ENCODE peak calls at places on chromosomes 13 and 19, in eight cellular contexts. J is right cardiac atrium, H is right atrium auricular region, I is right lobe of liver, C is naive B cell, Q is glutamatergic neuron, B is GM04504, T is ecto neural progenitor cell. K is an unnamed sample.

GRCh38 chr13:103839460-103839859 is 773.2 kb upstream of the SLC10A2 start:
- DNase-seq in J (no peak), H (no peak), I (no peak), C (no peak), Q (no peak), B (no peak), T (no peak), K (no peak)

GRCh38 chr13:110303644-110304043 is 3.3 kb downstream of the COL4A1 start:
- DNase-seq in J (no peak), H (peak), I (no peak), C (no peak), Q (no peak), B (no peak), T (no peak), K (no peak)

GRCh38 chr13:87698268-87698667 is 27.1 kb downstream of the SLITRK5 start:
- DNase-seq in J (no peak), H (no peak), I (no peak), C (no peak), Q (no peak), B (no peak), T (no peak), K (no peak)

GRCh38 chr13:51782026-51782710 is 21.8 kb downstream of the DHRS12 start:
- DNase-seq in J (no peak), H (no peak), I (no peak), C (no peak), Q (no peak), B (no peak), T (no peak), K (no peak)

GRCh38 chr13:42990147-42990990 is 1.7 kb downstream of the EPSTI1 start:
- DNase-seq in J (no peak), H (no peak), I (no peak), C (no peak), Q (no peak), B (no peak), T (no peak), K (no peak)

GRCh38 chr13:114067886-114068722 is 64.3 kb downstream of the RASA3 start:
- DNase-seq in J (peak), H (no peak), I (peak), C (peak), Q (no peak), B (no peak), T (no peak), K (no peak)

GRCh38 chr13:49098198-49098597 is 121.9 kb upstream of the MLNR start:
- DNase-seq in J (no peak), H (no peak), I (no peak), C (no peak), Q (no peak), B (peak), T (no peak), K (no peak)

GRCh38 chr19:38663957-38664502 is 16.6 kb downstream of the ACTN4 start:
- DNase-seq in J (peak), H (no peak), I (no peak), C (no peak), Q (no peak), B (no peak), T (no peak), K (peak)

GRCh38 chr19:49361438-49362047 is 673 bp downstream of the TEAD2 start:
- DNase-seq in J (peak), H (peak), I (peak), C (no peak), Q (peak), B (peak), T (peak), K (no peak)

GRCh38 chr19:40269216-40269940 is 15.8 kb downstream of the AKT2 start:
- DNase-seq in J (no peak), H (no peak), I (no peak), C (no peak), Q (no peak), B (no peak), T (no peak), K (no peak)

GRCh38 chr13:66887088-66887487 is 343.0 kb downstream of the PCDH9 start:
- DNase-seq in J (no peak), H (no peak), I (no peak), C (peak), Q (no peak), B (no peak), T (no peak), K (no peak)

GRCh38 chr13:22451345-22451744 is 729.4 kb upstream of the SGCG start:
- DNase-seq in J (no peak), H (peak), I (no peak), C (no peak), Q (no peak), B (no peak), T (peak), K (no peak)

GRCh38 chr19:41771410-41771809 is 16.1 kb downstream of the CEACAM6 start:
- DNase-seq in J (no peak), H (no peak), I (no peak), C (no peak), Q (no peak), B (no peak), T (no peak), K (no peak)

GRCh38 chr13:87123987-87124784 is 547.0 kb upstream of the SLITRK5 start:
- DNase-seq in J (no peak), H (no peak), I (no peak), C (no peak), Q (peak), B (peak), T (peak), K (peak)

GRCh38 chr19:57374179-57374578 is 10.8 kb downstream of the TRAPPC2B start:
- DNase-seq in J (no peak), H (no peak), I (no peak), C (no peak), Q (no peak), B (no peak), T (no peak), K (no peak)

GRCh38 chr19:2977001-2977685 is at the start of gene TLE6:
- DNase-seq in J (peak), H (peak), I (peak), C (peak), Q (peak), B (peak), T (peak), K (peak)

GRCh38 chr13:88887045-88887662 is 1216.0 kb downstream of the SLITRK5 start:
- DNase-seq in J (no peak), H (no peak), I (peak), C (no peak), Q (no peak), B (no peak), T (no peak), K (no peak)

GRCh38 chr13:114099191-114099590 is 33.2 kb downstream of the RASA3 start:
- DNase-seq in J (peak), H (peak), I (peak), C (no peak), Q (peak), B (peak), T (no peak), K (no peak)

K was measured in GF-D8.